ENCODE peak calls at places on chromosomes 13 and 19, in five cellular contexts. N is iPS DF 6.9, A is keratinocyte, O is tibial nerve, R is right cardiac atrium. J is an unnamed sample.

GRCh38 chr13:111286162-111286561 is 34.3 kb upstream of the TEX29 start:
- DNase-seq in N (no peak), A (no peak), O (no peak), R (no peak), J (no peak)

GRCh38 chr13:24228852-24229458 is 68.4 kb downstream of the SPATA13 start:
- DNase-seq in N (no peak), A (peak; percentile 19), O (no peak), R (no peak), J (peak; percentile 75)

GRCh38 chr13:65748227-65748626 is 1481.9 kb downstream of the PCDH9 start:
- DNase-seq in N (no peak), A (no peak), O (no peak), R (no peak), J (no peak)

GRCh38 chr19:28424662-28425430 is 788.1 kb downstream of the UQCRFS1 start:
- DNase-seq in N (no peak), A (no peak), O (no peak), R (no peak), J (no peak)

GRCh38 chr19:23509686-23510450 is 114.6 kb upstream of the ZNF91 start:
- DNase-seq in N (no peak), A (peak; percentile 90), O (no peak), R (no peak), J (no peak)

GRCh38 chr19:517721-518136 is 10.4 kb downstream of the TPGS1 start:
- DNase-seq in N (no peak), A (no peak), O (no peak), R (peak; percentile 59), J (no peak)

GRCh38 chr19:34786236-34786635 is 13.2 kb upstream of the ZNF599 start:
- DNase-seq in N (no peak), A (no peak), O (no peak), R (no peak), J (no peak)

GRCh38 chr19:31312004-31312403 is 37.2 kb downstream of the TSHZ3 start:
- DNase-seq in N (no peak), A (no peak), O (no peak), R (no peak), J (no peak)

GRCh38 chr19:11204943-11205349 is 7.6 kb upstream of the KANK2 start:
- DNase-seq in N (no peak), A (no peak), O (no peak), R (no peak), J (no peak)

GRCh38 chr13:108326318-108326717 is 56.8 kb downstream of the TNFSF13B start:
- DNase-seq in N (no peak), A (no peak), O (no peak), R (no peak), J (no peak)

GRCh38 chr19:12801466-12802266 is at the start of the genes PRDX2 and THSD8:
- DNase-seq in N (no peak), A (no peak), O (no peak), R (peak; percentile 93), J (no peak)

GRCh38 chr13:27658569-27658968 is 36.9 kb downstream of the POLR1D start:
- DNase-seq in N (no peak), A (no peak), O (no peak), R (no peak), J (no peak)

GRCh38 chr13:69704311-69704710 is 403.3 kb upstream of the ATXN8OS start:
- DNase-seq in N (no peak), A (no peak), O (no peak), R (no peak), J (no peak)

GRCh38 chr13:97889803-97890202 is 63.7 kb upstream of the IPO5 start:
- DNase-seq in N (no peak), A (no peak), O (peak; percentile 79), R (peak; percentile 52), J (no peak)

GRCh38 chr13:113493315-113493951 is 2.9 kb upstream of the DCUN1D2 start:
- DNase-seq in N (no peak), A (peak; percentile 53), O (no peak), R (no peak), J (no peak)

GRCh38 chr19:16871870-16872269 is 16.9 kb upstream of the F2RL3 start:
- DNase-seq in N (no peak), A (no peak), O (no peak), R (no peak), J (no peak)

GRCh38 chr19:29540128-29540527 is 14.3 kb downstream of the VSTM2B start:
- DNase-seq in N (no peak), A (no peak), O (peak; percentile 1), R (no peak), J (no peak)

GRCh38 chr13:111219950-111220349 is 100.5 kb upstream of the TEX29 start:
- DNase-seq in N (no peak), A (no peak), O (no peak), R (no peak), J (no peak)

GRCh38 chr13:93036380-93036779 is 190.2 kb upstream of the GPC6 start:
- DNase-seq in N (no peak), A (no peak), O (no peak), R (no peak), J (no peak)

GRCh38 chr13:84121456-84121855 is 239.2 kb upstream of the SLITRK1 start:
- DNase-seq in N (no peak), A (no peak), O (no peak), R (no peak), J (no peak)

GRCh38 chr19:10505583-10506229 is 2.5 kb upstream of the KEAP1 start:
- DNase-seq in N (no peak), A (no peak), O (peak; percentile 64), R (peak; percentile 87), J (peak; percentile 79)

GRCh38 chr13:35347679-35348205 is 128.7 kb downstream of the MAB21L1 start:
- DNase-seq in N (no peak), A (no peak), O (no peak), R (no peak), J (no peak)

GRCh38 chr13:90171649-90172048 is 1175.8 kb upstream of the MIR17HG start:
- DNase-seq in N (no peak), A (no peak), O (no peak), R (no peak), J (no peak)

DNA sequence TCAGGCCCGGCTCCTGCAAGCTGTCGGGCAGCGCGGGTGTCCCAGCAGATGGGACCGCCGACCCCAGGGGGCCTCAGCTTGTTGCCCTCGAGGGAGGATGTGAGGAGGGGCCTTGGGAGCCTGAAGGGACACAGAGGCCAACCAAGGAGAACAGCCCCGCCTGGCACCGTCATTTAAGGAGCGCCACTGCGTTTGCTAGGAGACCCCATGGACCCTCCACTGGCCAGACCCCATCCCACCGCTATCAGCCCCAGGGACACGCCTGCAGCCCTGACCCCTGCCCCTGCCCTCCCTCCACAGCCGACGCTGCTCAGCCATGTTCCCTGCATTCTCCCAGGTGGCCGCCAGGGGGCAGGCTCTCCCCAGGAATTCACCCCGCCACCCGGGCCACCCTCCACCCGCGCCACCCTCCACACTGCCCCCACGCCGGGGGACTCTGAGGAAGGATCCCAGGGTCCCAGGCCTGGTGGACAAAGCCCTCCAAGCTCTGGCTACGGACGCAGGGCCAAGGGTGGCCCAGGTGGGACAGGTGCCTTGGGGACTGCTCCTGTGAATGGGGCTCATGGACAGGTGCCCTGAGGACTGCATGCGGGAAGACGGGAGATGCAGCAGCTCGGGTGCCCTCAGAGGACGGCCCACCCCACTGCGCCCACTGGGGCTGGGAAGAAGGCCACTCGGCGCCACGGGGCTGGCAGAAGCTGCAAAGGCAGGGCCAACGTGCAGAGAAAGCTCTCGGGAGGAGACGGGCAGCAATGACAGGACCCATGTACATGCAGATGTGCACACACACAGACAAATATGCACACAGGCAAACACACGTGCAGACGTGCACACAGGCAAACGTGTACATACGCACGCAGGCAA is 34.4 kb downstream of the PIP5K1C start:
- DNase-seq in N (no peak), A (no peak), O (peak; percentile 42), R (peak; percentile 91), J (no peak)
- H3K4me3 ChIP-seq in N (no peak overlapping the region), A (no peak overlapping the region), O (no peak overlapping the region), R (no peak overlapping the region), J (no peak overlapping the region)

GRCh38 chr19:4326215-4326836 is 12.3 kb downstream of the STAP2 start:
- DNase-seq in N (no peak), A (no peak), O (no peak), R (no peak), J (no peak)
- H3K4me3 ChIP-seq in N (peak overlapping the region; percentile 49), A (no peak overlapping the region), O (no peak overlapping the region), R (no peak overlapping the region), J (no peak overlapping the region)

GRCh38 chr19:35903550-35904179 is 1.3 kb downstream of the HCST start:
- DNase-seq in N (peak; percentile 54), A (no peak), O (peak; percentile 43), R (peak; percentile 90), J (peak; percentile 96)

GRCh38 chr19:35901854-35902661 is at the start of gene HCST:
- DNase-seq in N (no peak), A (no peak), O (no peak), R (peak; percentile 33), J (peak; percentile 82)

GRCh38 chr19:35904312-35905068 is 2.2 kb downstream of the HCST start:
- DNase-seq in N (no peak), A (no peak), O (no peak), R (peak; percentile 28), J (no peak)

GRCh38 chr19:35901055-35901644 is 810 bp upstream of the NFKBID start:
- DNase-seq in N (no peak), A (no peak), O (no peak), R (peak; percentile 12), J (no peak)

DNA sequence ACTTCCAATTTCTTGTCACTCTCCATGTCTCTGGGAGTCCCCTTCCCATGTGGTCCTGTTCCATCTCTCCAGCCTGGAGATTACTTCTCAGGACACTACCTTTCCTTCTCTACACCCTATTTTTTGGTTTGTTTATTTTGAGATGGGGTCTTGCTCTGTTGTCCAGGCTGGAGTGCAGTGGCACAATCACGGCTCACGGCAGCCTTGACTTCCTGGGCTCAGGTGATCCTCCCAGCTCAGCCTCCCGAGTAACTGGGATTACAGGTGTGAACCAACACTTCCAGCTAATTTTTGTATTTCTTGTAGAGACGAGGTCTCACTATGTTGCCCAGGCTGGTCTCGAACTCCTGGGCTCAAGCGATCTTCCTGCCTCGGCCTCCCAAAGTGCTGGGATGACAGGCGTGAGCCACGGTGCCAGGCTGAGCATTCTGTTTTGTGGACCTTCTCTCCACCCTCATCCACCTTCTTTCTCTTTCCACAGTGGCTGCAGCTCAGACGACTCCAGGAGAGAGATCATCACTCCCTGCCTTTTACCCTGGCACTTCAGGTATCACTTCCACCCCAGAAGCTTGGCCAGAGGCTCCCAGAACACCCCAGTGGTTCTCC is 644 bp downstream of the HCST start:
- DNase-seq in N (no peak), A (no peak), O (no peak), R (no peak), J (no peak)
- H3K4me3 ChIP-seq in N (peak overlapping the region; percentile 16), A (peak overlapping the region; percentile 47), O (peak overlapping the region; percentile 25), R (no peak overlapping the region), J (peak overlapping the region; percentile 91)

GRCh38 chr13:91308299-91308698 is 39.2 kb upstream of the MIR17HG start:
- DNase-seq in N (no peak), A (no peak), O (no peak), R (no peak), J (no peak)

GRCh38 chr13:91313581-91313980 is 33.9 kb upstream of the MIR17HG start:
- DNase-seq in N (no peak), A (no peak), O (no peak), R (no peak), J (no peak)

GRCh38 chr13:91312324-91312723 is 35.2 kb upstream of the MIR17HG start:
- DNase-seq in N (no peak), A (no peak), O (no peak), R (no peak), J (no peak)

GRCh38 chr13:91313103-91313502 is 34.4 kb upstream of the MIR17HG start:
- DNase-seq in N (peak; percentile 11), A (no peak), O (no peak), R (no peak), J (no peak)

GRCh38 chr13:91311491-91311890 is 36.0 kb upstream of the MIR17HG start:
- DNase-seq in N (no peak), A (no peak), O (no peak), R (no peak), J (no peak)
- H3K4me3 ChIP-seq in N (no peak overlapping the region), A (no peak overlapping the region), O (no peak overlapping the region), R (no peak overlapping the region), J (no peak overlapping the region)